ENCODE peak calls at places on chromosomes 13 and 19, in six cellular contexts. One of them, this sample, is unnamed.

GRCh38 chr13:79810671-79811070 is 329.7 kb downstream of the NDFIP2 start:
- DNase-seq in A549: peak; percentile 27
- DNase-seq in GM13976: no peak
- DNase-seq in RWPE1: peak; percentile 36
- DNase-seq in body of pancreas: no peak
- DNase-seq in NB4: no peak
- DNase-seq in this sample: no peak

GRCh38 chr19:4130635-4131438 is 6.9 kb upstream of the MAP2K2 start:
- DNase-seq in A549: peak; percentile 83
- DNase-seq in GM13976: no peak
- DNase-seq in RWPE1: peak; percentile 61
- DNase-seq in body of pancreas: no peak
- DNase-seq in NB4: no peak
- DNase-seq in this sample: no peak

GRCh38 chr13:44516771-44517170 is 59.4 kb downstream of the TSC22D1 start:
- DNase-seq in A549: no peak
- DNase-seq in GM13976: no peak
- DNase-seq in RWPE1: no peak
- DNase-seq in body of pancreas: no peak
- DNase-seq in NB4: no peak
- DNase-seq in this sample: no peak

GRCh38 chr19:50003810-50004419 is 21.3 kb downstream of the VRK3 start:
- DNase-seq in A549: peak; percentile 86
- DNase-seq in GM13976: peak; percentile 78
- DNase-seq in RWPE1: peak; percentile 91
- DNase-seq in body of pancreas: no peak
- DNase-seq in NB4: peak; percentile 91
- DNase-seq in this sample: peak; percentile 67

GRCh38 chr13:42277618-42278276 is 5.8 kb downstream of the AKAP11 start:
- DNase-seq in A549: no peak
- DNase-seq in GM13976: no peak
- DNase-seq in RWPE1: no peak
- DNase-seq in body of pancreas: no peak
- DNase-seq in NB4: peak; percentile 27
- DNase-seq in this sample: no peak

GRCh38 chr19:32649751-32650150 is 25.2 kb downstream of the ANKRD27 start:
- DNase-seq in A549: no peak
- DNase-seq in GM13976: no peak
- DNase-seq in RWPE1: no peak
- DNase-seq in body of pancreas: no peak
- DNase-seq in NB4: no peak
- DNase-seq in this sample: no peak

GRCh38 chr13:21338651-21339278 is 120.3 kb downstream of the ZDHHC20 start:
- DNase-seq in A549: no peak
- DNase-seq in GM13976: no peak
- DNase-seq in RWPE1: no peak
- DNase-seq in body of pancreas: no peak
- DNase-seq in NB4: no peak
- DNase-seq in this sample: no peak

GRCh38 chr19:43799502-43800142 is 2.6 kb downstream of the LYPD5 start:
- DNase-seq in A549: no peak
- DNase-seq in GM13976: no peak
- DNase-seq in RWPE1: no peak
- DNase-seq in body of pancreas: no peak
- DNase-seq in NB4: no peak
- DNase-seq in this sample: no peak

GRCh38 chr13:48891586-48891985 is 84.1 kb upstream of the FNDC3A start:
- DNase-seq in A549: peak; percentile 55
- DNase-seq in GM13976: no peak
- DNase-seq in RWPE1: peak; percentile 51
- DNase-seq in body of pancreas: no peak
- DNase-seq in NB4: peak; percentile 50
- DNase-seq in this sample: no peak

GRCh38 chr13:22028831-22029230 is 358.0 kb downstream of the FGF9 start:
- DNase-seq in A549: no peak
- DNase-seq in GM13976: no peak
- DNase-seq in RWPE1: no peak
- DNase-seq in body of pancreas: no peak
- DNase-seq in NB4: no peak
- DNase-seq in this sample: no peak

GRCh38 chr13:22169473-22169872 is 498.6 kb downstream of the FGF9 start:
- DNase-seq in A549: no peak
- DNase-seq in GM13976: no peak
- DNase-seq in RWPE1: no peak
- DNase-seq in body of pancreas: no peak
- DNase-seq in NB4: no peak
- DNase-seq in this sample: no peak

GRCh38 chr19:39499082-39499642 is 415 bp downstream of the DLL3 start:
- DNase-seq in A549: no peak
- DNase-seq in GM13976: no peak
- DNase-seq in RWPE1: no peak
- DNase-seq in body of pancreas: no peak
- DNase-seq in NB4: no peak
- DNase-seq in this sample: no peak

GRCh38 chr13:65555973-65556372 is 1674.2 kb downstream of the PCDH9 start:
- DNase-seq in A549: no peak
- DNase-seq in GM13976: no peak
- DNase-seq in RWPE1: no peak
- DNase-seq in body of pancreas: no peak
- DNase-seq in NB4: no peak
- DNase-seq in this sample: no peak

GRCh38 chr13:20824762-20825161 is 51.0 kb upstream of the EEF1AKMT1 start:
- DNase-seq in A549: no peak
- DNase-seq in GM13976: no peak
- DNase-seq in RWPE1: no peak
- DNase-seq in body of pancreas: no peak
- DNase-seq in NB4: no peak
- DNase-seq in this sample: no peak

GRCh38 chr13:32851083-32852064 is 164.8 kb upstream of the KL start:
- DNase-seq in A549: no peak
- DNase-seq in GM13976: no peak
- DNase-seq in RWPE1: no peak
- DNase-seq in body of pancreas: no peak
- DNase-seq in NB4: no peak
- DNase-seq in this sample: no peak

GRCh38 chr19:38213911-38214625 is 10.0 kb downstream of the DPF1 start:
- DNase-seq in A549: peak; percentile 81
- DNase-seq in GM13976: peak; percentile 68
- DNase-seq in RWPE1: no peak
- DNase-seq in body of pancreas: no peak
- DNase-seq in NB4: peak; percentile 64
- DNase-seq in this sample: peak; percentile 70

GRCh38 chr13:44397766-44398223 is 24.2 kb downstream of the SERP2 start:
- DNase-seq in A549: no peak
- DNase-seq in GM13976: no peak
- DNase-seq in RWPE1: no peak
- DNase-seq in body of pancreas: no peak
- DNase-seq in NB4: no peak
- DNase-seq in this sample: no peak

GRCh38 chr13:76463314-76463713 is 422.9 kb downstream of the KCTD12 start:
- DNase-seq in A549: no peak
- DNase-seq in GM13976: no peak
- DNase-seq in RWPE1: peak; percentile 9
- DNase-seq in body of pancreas: no peak
- DNase-seq in NB4: no peak
- DNase-seq in this sample: no peak

GRCh38 chr19:40139533-40140287 is 49.0 kb upstream of the ZNF780A start:
- DNase-seq in A549: peak; percentile 77
- DNase-seq in GM13976: peak; percentile 44
- DNase-seq in RWPE1: peak; percentile 41
- DNase-seq in body of pancreas: no peak
- DNase-seq in NB4: peak; percentile 40
- DNase-seq in this sample: peak; percentile 50

GRCh38 chr19:40641306-40641705 is 40.1 kb downstream of the LTBP4 start:
- DNase-seq in A549: no peak
- DNase-seq in GM13976: no peak
- DNase-seq in RWPE1: no peak
- DNase-seq in body of pancreas: no peak
- DNase-seq in NB4: no peak
- DNase-seq in this sample: no peak

GRCh38 chr13:110116072-110116487 is 190.9 kb downstream of the COL4A1 start:
- DNase-seq in A549: peak; percentile 79
- DNase-seq in GM13976: peak; percentile 72
- DNase-seq in RWPE1: peak; percentile 74
- DNase-seq in body of pancreas: peak; percentile 70
- DNase-seq in NB4: peak; percentile 62
- DNase-seq in this sample: no peak

GRCh38 chr13:50033696-50034095 is 18.5 kb downstream of the KCNRG start:
- DNase-seq in A549: no peak
- DNase-seq in GM13976: no peak
- DNase-seq in RWPE1: no peak
- DNase-seq in body of pancreas: no peak
- DNase-seq in NB4: no peak
- DNase-seq in this sample: no peak

GRCh38 chr13:114309806-114310410 is 4.4 kb upstream of the CHAMP1 start:
- DNase-seq in A549: no peak
- DNase-seq in GM13976: no peak
- DNase-seq in RWPE1: no peak
- DNase-seq in body of pancreas: no peak
- DNase-seq in NB4: no peak
- DNase-seq in this sample: no peak

GRCh38 chr13:100738176-100738855 is 63.7 kb upstream of the TMTC4 start:
- DNase-seq in A549: no peak
- DNase-seq in GM13976: no peak
- DNase-seq in RWPE1: no peak
- DNase-seq in body of pancreas: no peak
- DNase-seq in NB4: peak; percentile 93
- DNase-seq in this sample: no peak

GRCh38 chr19:1249990-1250298 is 1.6 kb downstream of the MIDN start:
- DNase-seq in A549: no peak
- DNase-seq in GM13976: no peak
- DNase-seq in RWPE1: no peak
- DNase-seq in body of pancreas: no peak
- DNase-seq in NB4: no peak
- DNase-seq in this sample: no peak

DNA sequence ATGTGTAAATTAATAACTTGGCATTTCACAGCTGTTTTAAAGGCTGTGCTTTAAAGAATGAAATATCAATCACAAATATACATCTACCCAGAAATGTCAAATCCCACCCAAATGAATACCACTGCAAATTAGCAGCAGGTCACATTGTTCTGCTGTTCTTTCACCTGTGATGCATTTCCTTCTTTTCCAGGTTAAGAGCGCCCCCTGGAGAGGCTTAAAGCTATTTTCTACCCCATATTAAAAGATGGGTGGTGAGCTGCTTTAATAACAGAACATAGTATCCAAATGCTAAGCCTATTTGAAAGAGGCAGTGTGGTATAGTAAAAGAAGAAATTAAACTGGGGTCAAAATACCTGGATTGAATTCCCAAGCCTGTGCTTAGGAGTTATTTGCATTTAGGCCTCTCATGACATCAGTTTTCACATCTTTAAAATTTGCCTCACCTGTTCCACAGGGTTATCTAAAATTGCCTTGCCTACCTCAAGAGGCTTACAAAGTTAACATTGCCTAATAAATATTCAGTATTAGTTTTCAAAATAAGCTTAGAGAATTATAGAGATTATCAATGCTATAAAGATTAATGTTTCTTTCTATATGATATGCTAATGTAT is 396.9 kb upstream of the SLITRK5 start:
- DNase-seq in A549: peak; percentile 42
- DNase-seq in GM13976: peak; percentile 18
- DNase-seq in RWPE1: peak; percentile 19
- DNase-seq in body of pancreas: peak; percentile 29
- DNase-seq in NB4: peak; percentile 66
- DNase-seq in this sample: peak; percentile 24
- TF ChIP-seq CTCF in A549: peak; percentile 55
- TF ChIP-seq CTCF in GM13976: peak; percentile 53
- TF ChIP-seq CTCF in RWPE1: peak; percentile 67
- TF ChIP-seq CTCF in body of pancreas: peak; percentile 46
- TF ChIP-seq CTCF in NB4: peak; percentile 75
- TF ChIP-seq CTCF in this sample: peak; percentile 75

DNA sequence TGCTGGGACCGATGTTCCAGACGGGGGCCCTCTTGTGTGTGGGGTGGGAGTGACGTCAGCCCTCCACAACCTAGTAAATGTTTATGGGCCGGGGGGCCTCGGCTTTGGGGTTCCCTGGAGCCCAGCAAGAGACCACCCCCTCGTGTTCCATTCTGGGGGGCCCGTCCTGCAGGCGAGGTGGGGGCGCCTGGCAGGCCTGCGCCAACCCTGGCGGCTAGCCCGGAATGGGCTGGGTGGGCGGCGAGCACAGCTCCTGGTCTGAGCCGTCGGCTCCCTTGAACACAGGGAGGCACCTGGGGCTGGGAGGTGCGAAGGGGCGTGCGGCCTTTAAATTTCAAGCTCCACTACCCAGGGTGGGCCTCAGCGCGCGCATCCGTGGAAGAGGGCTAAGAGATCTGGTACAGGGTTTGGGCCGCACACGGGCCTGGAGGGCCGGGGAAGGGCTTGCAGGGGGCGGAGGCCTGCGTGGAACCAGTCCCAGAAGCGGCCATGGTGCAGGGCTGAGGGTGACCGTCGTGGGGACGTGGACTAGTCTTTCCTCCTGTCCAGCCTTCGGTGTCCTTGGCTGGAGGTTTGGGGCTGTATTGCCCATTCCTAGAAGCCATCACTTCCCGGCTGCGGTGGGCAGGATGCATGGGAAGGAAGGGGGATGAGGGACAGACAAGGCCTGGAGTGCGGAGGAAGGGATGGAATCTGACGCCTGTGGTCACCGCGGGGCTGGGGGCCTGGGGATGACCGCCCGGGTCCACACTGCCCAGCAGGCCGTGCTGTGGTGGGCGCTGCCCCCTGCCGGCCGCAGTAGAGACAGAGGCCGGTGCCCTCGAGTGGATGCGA is 11.4 kb downstream of the NDUFA11 start:
- DNase-seq in A549: peak; percentile 46
- DNase-seq in GM13976: peak; percentile 62
- DNase-seq in RWPE1: no peak
- DNase-seq in body of pancreas: peak; percentile 47
- DNase-seq in NB4: peak; percentile 44
- DNase-seq in this sample: peak; percentile 64
- TF ChIP-seq CTCF in A549: peak; percentile 64
- TF ChIP-seq CTCF in GM13976: peak; percentile 34
- TF ChIP-seq CTCF in RWPE1: peak; percentile 20
- TF ChIP-seq CTCF in body of pancreas: peak; percentile 62
- TF ChIP-seq CTCF in NB4: peak; percentile 49
- TF ChIP-seq CTCF in this sample: peak; percentile 62

GRCh38 chr19:54172764-54173699 is at the start of gene TMC4:
- DNase-seq in A549: peak; percentile 45
- DNase-seq in GM13976: no peak
- DNase-seq in RWPE1: peak; percentile 69
- DNase-seq in body of pancreas: peak; percentile 90
- DNase-seq in NB4: no peak
- DNase-seq in this sample: no peak
- TF ChIP-seq CTCF in A549: no peak
- TF ChIP-seq CTCF in GM13976: no peak
- TF ChIP-seq CTCF in RWPE1: no peak
- TF ChIP-seq CTCF in body of pancreas: peak; percentile 96
- TF ChIP-seq CTCF in NB4: no peak
- TF ChIP-seq CTCF in this sample: peak; percentile 10

DNA sequence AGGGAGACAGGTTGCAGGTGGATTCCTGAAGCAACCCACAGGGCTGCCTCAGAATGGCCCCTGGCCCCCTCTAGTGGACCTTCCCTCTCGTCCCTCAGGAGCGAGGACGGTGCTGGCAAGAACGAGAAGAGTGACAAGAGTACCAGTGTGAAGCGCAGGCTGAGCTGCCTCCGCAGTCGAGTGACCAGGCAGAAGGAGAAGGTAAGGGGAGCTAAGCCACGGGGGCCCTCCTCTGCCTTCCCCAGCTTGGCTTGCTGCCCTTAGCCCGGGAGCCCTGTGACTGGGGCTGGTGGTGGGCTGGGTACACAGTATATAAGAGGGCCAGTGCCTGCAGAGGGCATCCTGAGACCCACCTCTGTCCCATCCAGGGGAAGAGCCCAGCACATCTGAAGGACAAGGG is 34.0 kb downstream of the ARHGEF18 start:
- DNase-seq in A549: no peak
- DNase-seq in GM13976: no peak
- DNase-seq in RWPE1: no peak
- DNase-seq in body of pancreas: no peak
- DNase-seq in NB4: no peak
- DNase-seq in this sample: no peak
- TF ChIP-seq CTCF in A549: no peak
- TF ChIP-seq CTCF in GM13976: no peak
- TF ChIP-seq CTCF in RWPE1: no peak
- TF ChIP-seq CTCF in body of pancreas: no peak
- TF ChIP-seq CTCF in NB4: no peak
- TF ChIP-seq CTCF in this sample: no peak

This sample was measured in GM13977.